ENCODE peak calls at places on chromosomes 11 and 22, in five cellular contexts. I is GM12891, S is GM12878, N is K562, A is HepG2. U is an unnamed sample.

GRCh38 chr11:35566885-35567284 is 41.5 kb upstream of the PAMR1 start:
- DNase-seq in I (no peak), S (no peak), N (no peak), A (no peak), U (no peak)

GRCh38 chr11:43825217-43825816 is 55.3 kb upstream of the ALKBH3 start:
- DNase-seq in I (no peak), S (no peak), N (peak), A (peak), U (no peak)

GRCh38 chr11:107665016-107665415 is 46.8 kb downstream of the SLN start:
- DNase-seq in I (no peak), S (no peak), N (no peak), A (no peak), U (no peak)

GRCh38 chr11:69293819-69294505 is at the start of gene MYEOV:
- DNase-seq in I (peak), S (peak), N (peak), A (peak), U (peak)

GRCh38 chr11:12139144-12139881 is 28.9 kb downstream of the MICAL2 start:
- DNase-seq in I (no peak), S (no peak), N (no peak), A (no peak), U (no peak)

GRCh38 chr11:120718171-120718570 is 206.6 kb downstream of the GRIK4 start:
- DNase-seq in I (no peak), S (no peak), N (no peak), A (no peak), U (no peak)

GRCh38 chr11:96863520-96863919 is 473.7 kb downstream of the JRKL start:
- DNase-seq in I (no peak), S (no peak), N (no peak), A (no peak), U (no peak)

GRCh38 chr22:30843245-30843644 is 125.3 kb downstream of the MORC2 start:
- DNase-seq in I (no peak), S (no peak), N (no peak), A (no peak), U (no peak)

GRCh38 chr11:96259053-96259837 is 83.8 kb downstream of the MAML2 start:
- DNase-seq in I (no peak), S (no peak), N (no peak), A (no peak), U (no peak)

GRCh38 chr22:23522642-23523251 is 57.3 kb downstream of the IGLL1 start:
- DNase-seq in I (no peak), S (no peak), N (peak), A (peak), U (peak)

GRCh38 chr22:40491990-40492631 is 121.7 kb downstream of the SGSM3 start:
- DNase-seq in I (peak), S (peak), N (no peak), A (no peak), U (peak)

GRCh38 chr11:61359541-61359940 is 2.1 kb downstream of the CYB561A3 start:
- DNase-seq in I (no peak), S (no peak), N (no peak), A (no peak), U (no peak)

GRCh38 chr11:68050371-68050841 is 11.6 kb downstream of the TCIRG1 start:
- DNase-seq in I (no peak), S (no peak), N (no peak), A (no peak), U (no peak)

GRCh38 chr11:117933475-117933874 is 4.3 kb upstream of the TMPRSS13 start:
- DNase-seq in I (no peak), S (no peak), N (no peak), A (no peak), U (no peak)

GRCh38 chr11:67301951-67302516 is 1.3 kb upstream of the SSH3 start:
- DNase-seq in I (no peak), S (no peak), N (no peak), A (no peak), U (peak)

GRCh38 chr11:82080160-82080559 is 653.5 kb downstream of the FAM181B start:
- DNase-seq in I (no peak), S (no peak), N (no peak), A (no peak), U (no peak)

GRCh38 chr11:40597546-40598113 is 861.8 kb downstream of the LRRC4C start:
- DNase-seq in I (no peak), S (no peak), N (no peak), A (no peak), U (no peak)

GRCh38 chr11:85694385-85694980 is 8.5 kb upstream of the CCDC89 start:
- DNase-seq in I (no peak), S (no peak), N (no peak), A (peak), U (no peak)

GRCh38 chr11:17630936-17631335 is 83.9 kb downstream of the OTOG start:
- DNase-seq in I (no peak), S (no peak), N (no peak), A (no peak), U (no peak)

DNA sequence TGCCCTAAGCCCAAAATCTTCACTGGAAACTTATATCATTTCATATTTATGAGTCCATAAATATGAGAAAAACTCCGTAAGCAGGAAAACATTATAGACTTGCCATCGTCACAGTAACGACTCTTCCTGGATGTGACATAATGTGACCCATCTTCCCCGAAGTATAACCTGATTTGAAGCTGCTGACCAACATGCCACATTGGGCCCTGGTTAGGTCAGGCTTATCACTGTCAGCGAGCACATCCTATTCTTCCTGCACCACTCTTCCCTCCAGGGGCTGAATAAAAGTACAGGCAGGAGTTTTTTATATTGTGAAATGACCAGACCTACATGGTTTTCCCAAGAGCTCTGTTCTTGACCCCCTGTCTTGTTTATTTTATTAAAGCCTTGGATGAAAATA is 12.1 kb upstream of the BLID start:
- DNase-seq in I (no peak), S (no peak), N (no peak), A (no peak), U (no peak)
- TF ChIP-seq POLR2AphosphoS5 in I (no peak), S (no peak), N (no peak), A (no peak), U (no peak)

GRCh38 chr11:34443136-34443535 is 4.4 kb downstream of the CAT start:
- DNase-seq in I (no peak), S (no peak), N (no peak), A (no peak), U (no peak)

GRCh38 chr11:34437224-34437879 is 1.4 kb upstream of the CAT start:
- DNase-seq in I (no peak), S (no peak), N (no peak), A (no peak), U (no peak)

GRCh38 chr11:34438529-34439507 is at the start of gene CAT:
- DNase-seq in I (peak), S (peak), N (peak), A (peak), U (peak)

GRCh38 chr11:34441814-34442213 is 3.1 kb downstream of the CAT start:
- DNase-seq in I (no peak), S (no peak), N (no peak), A (no peak), U (no peak)

GRCh38 chr11:34439521-34440258 is 956 bp downstream of the CAT start:
- DNase-seq in I (no peak), S (no peak), N (no peak), A (peak), U (no peak)
- TF ChIP-seq POLR2A in I (no peak), S (no peak), N (no peak), A (peak), U (no peak)

GRCh38 chr11:46979358-46979757 is 42.8 kb downstream of the CSTPP1 start:
- DNase-seq in I (no peak), S (no peak), N (no peak), A (no peak), U (no peak)

GRCh38 chr11:46977940-46978595 is 41.5 kb downstream of the CSTPP1 start:
- DNase-seq in I (no peak), S (no peak), N (no peak), A (peak), U (no peak)

GRCh38 chr11:46983598-46983997 is 47.0 kb downstream of the CSTPP1 start:
- DNase-seq in I (no peak), S (no peak), N (no peak), A (no peak), U (no peak)

GRCh38 chr11:46982797-46983452 is 46.4 kb downstream of the CSTPP1 start:
- DNase-seq in I (no peak), S (no peak), N (no peak), A (no peak), U (no peak)

GRCh38 chr11:46981429-46981828 is 44.9 kb downstream of the CSTPP1 start:
- DNase-seq in I (no peak), S (no peak), N (no peak), A (no peak), U (no peak)
- TF ChIP-seq TAF1 in I (no peak), S (no peak), N (no peak), A (no peak), U (no peak)

GRCh38 chr11:116073854-116074837 is 569.9 kb upstream of the CADM1 start:
- DNase-seq in I (peak), S (peak), N (no peak), A (no peak), U (peak)
- TF ChIP-seq POLR2AphosphoS5 in I (no peak), S (peak), N (no peak), A (no peak), U (peak)

GRCh38 chr11:75543808-75544207 is 18.1 kb upstream of the GDPD5 start:
- DNase-seq in I (no peak), S (no peak), N (peak), A (no peak), U (no peak)
- TF ChIP-seq POLR2A in I (no peak), S (no peak), N (no peak), A (no peak), U (no peak)

GRCh38 chr11:119645018-119645417 is 84.0 kb downstream of the NECTIN1 start:
- DNase-seq in I (no peak), S (no peak), N (no peak), A (no peak), U (no peak)
- TF ChIP-seq TAF1 in I (no peak), S (no peak), N (no peak), A (no peak), U (no peak)

DNA sequence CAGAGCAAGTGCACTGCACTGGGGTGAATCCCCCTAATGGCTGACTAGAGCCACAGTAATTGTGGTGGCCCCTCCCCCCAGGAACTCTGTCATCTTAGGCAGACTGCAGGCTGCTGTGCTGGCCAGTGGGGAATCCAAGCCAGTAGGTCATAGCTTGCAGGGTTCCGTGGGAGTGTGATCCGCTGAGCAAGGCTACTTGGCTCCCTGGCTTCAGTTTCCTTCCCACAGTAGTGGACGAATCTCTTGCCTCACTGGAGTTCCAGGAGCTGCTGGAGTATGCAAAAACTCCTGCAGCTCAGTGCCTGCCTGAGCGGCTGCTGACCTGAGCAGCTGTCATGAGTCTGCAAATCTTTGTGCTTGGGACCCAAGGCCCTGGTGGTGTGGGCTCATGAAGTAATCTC is 13.2 kb downstream of the OOSP3 start:
- DNase-seq in I (no peak), S (no peak), N (peak), A (no peak), U (no peak)
- TF ChIP-seq POLR2AphosphoS5 in I (no peak), S (no peak), N (no peak), A (no peak), U (no peak)

GRCh38 chr22:29306830-29307657 is 594 bp downstream of the GAS2L1 start:
- DNase-seq in I (peak), S (no peak), N (peak), A (peak), U (peak)
- TF ChIP-seq POLR2A in I (no peak), S (no peak), N (no peak), A (no peak), U (no peak)